ENCODE peak calls at places on chromosomes 16 and 17, in eight cellular contexts. V, R, D, L, P, F, Z and O are unnamed samples.
A peak's percentile ranks its signal among the peaks of the same experiment; 100 is the strongest.

GRCh38 chr17:63700528-63701441 is 860 bp upstream of the LIMD2 start:
- DNase-seq in V (peak; percentile 69), R (no peak), D (peak; percentile 72), L (peak; percentile 25), P (peak; percentile 69), F (peak; percentile 54), Z (no peak), O (peak; percentile 94)

GRCh38 chr16:88839026-88839529 is 17.7 kb downstream of the GALNS start:
- DNase-seq in V (no peak), R (no peak), D (no peak), L (no peak), P (no peak), F (no peak), Z (no peak), O (no peak)

GRCh38 chr17:12591336-12591735 is 74.4 kb upstream of the MYOCD start:
- DNase-seq in V (no peak), R (no peak), D (no peak), L (peak; percentile 7), P (no peak), F (no peak), Z (no peak), O (no peak)

GRCh38 chr17:17913695-17914332 is 58.4 kb downstream of the TOM1L2 start:
- DNase-seq in V (peak; percentile 93), R (peak; percentile 73), D (peak; percentile 71), L (peak; percentile 82), P (peak; percentile 78), F (peak; percentile 87), Z (peak; percentile 80), O (peak; percentile 87)

GRCh38 chr16:56263711-56264608 is 72.7 kb downstream of the GNAO1 start:
- DNase-seq in V (no peak), R (no peak), D (peak; percentile 70), L (no peak), P (peak; percentile 91), F (no peak), Z (no peak), O (no peak)

GRCh38 chr17:31571124-31571892 is 179.8 kb downstream of the RAB11FIP4 start:
- DNase-seq in V (peak; percentile 92), R (peak; percentile 91), D (peak; percentile 94), L (peak; percentile 96), P (no peak), F (peak; percentile 96), Z (peak; percentile 100), O (peak; percentile 94)

GRCh38 chr16:14345512-14346115 is 274.5 kb downstream of the MRTFB start:
- DNase-seq in V (no peak), R (no peak), D (no peak), L (no peak), P (no peak), F (no peak), Z (no peak), O (no peak)

GRCh38 chr16:20301840-20302239 is 25.5 kb downstream of the GP2 start:
- DNase-seq in V (no peak), R (no peak), D (no peak), L (no peak), P (no peak), F (no peak), Z (no peak), O (no peak)

GRCh38 chr16:57735755-57736418 is at the start of gene KATNB1:
- DNase-seq in V (no peak), R (no peak), D (no peak), L (no peak), P (peak; percentile 39), F (peak; percentile 17), Z (no peak), O (no peak)

GRCh38 chr17:49397586-49397985 is 17.1 kb downstream of the PHB1 start:
- DNase-seq in V (no peak), R (no peak), D (no peak), L (no peak), P (no peak), F (no peak), Z (no peak), O (peak; percentile 68)

GRCh38 chr17:12624221-12624620 is 41.5 kb upstream of the MYOCD start:
- DNase-seq in V (no peak), R (no peak), D (no peak), L (peak; percentile 87), P (no peak), F (no peak), Z (no peak), O (no peak)

GRCh38 chr17:59837362-59838195 is 55.2 kb downstream of the TUBD1 start:
- DNase-seq in V (peak; percentile 79), R (peak; percentile 99), D (peak; percentile 82), L (peak; percentile 99), P (no peak), F (peak; percentile 100), Z (peak; percentile 100), O (no peak)

GRCh38 chr17:57006040-57006439 is 28.1 kb downstream of the SCPEP1 start:
- DNase-seq in V (no peak), R (no peak), D (no peak), L (no peak), P (no peak), F (no peak), Z (no peak), O (no peak)

GRCh38 chr16:82507271-82507670 is 119.5 kb upstream of the CDH13 start:
- DNase-seq in V (no peak), R (no peak), D (no peak), L (no peak), P (no peak), F (no peak), Z (no peak), O (no peak)

GRCh38 chr17:49696233-49696761 is 11.5 kb downstream of the SLC35B1 start:
- DNase-seq in V (no peak), R (no peak), D (no peak), L (no peak), P (no peak), F (no peak), Z (no peak), O (no peak)

GRCh38 chr16:4694664-4695451 is 1.5 kb downstream of the NUDT16L1 start:
- DNase-seq in V (peak; percentile 51), R (no peak), D (no peak), L (no peak), P (no peak), F (peak; percentile 16), Z (peak; percentile 9), O (peak; percentile 85)

GRCh38 chr16:56300901-56301351 is 109.6 kb downstream of the GNAO1 start:
- DNase-seq in V (no peak), R (no peak), D (no peak), L (no peak), P (no peak), F (peak; percentile 53), Z (peak; percentile 27), O (no peak)

GRCh38 chr17:64273006-64273405 is 9.9 kb upstream of the TEX2 start:
- DNase-seq in V (no peak), R (no peak), D (no peak), L (no peak), P (no peak), F (no peak), Z (no peak), O (no peak)

GRCh38 chr16:27243725-27244362 is 24.7 kb downstream of the NSMCE1 start:
- DNase-seq in V (no peak), R (no peak), D (peak; percentile 55), L (no peak), P (no peak), F (no peak), Z (no peak), O (peak; percentile 50)

GRCh38 chr16:525520-526180 is 1.9 kb upstream of the CAPN15 start:
- DNase-seq in V (peak; percentile 76), R (peak; percentile 50), D (no peak), L (peak; percentile 49), P (no peak), F (peak; percentile 82), Z (peak; percentile 77), O (no peak)

GRCh38 chr17:43524945-43525575 is 21.1 kb downstream of the ETV4 start:
- DNase-seq in V (no peak), R (no peak), D (no peak), L (no peak), P (no peak), F (peak; percentile 21), Z (peak; percentile 30), O (no peak)

GRCh38 chr16:1535391-1536291 is 2.2 kb downstream of the TMEM204 start:
- DNase-seq in V (no peak), R (no peak), D (no peak), L (no peak), P (no peak), F (peak; percentile 13), Z (peak; percentile 45), O (no peak)

GRCh38 chr16:10881479-10882030 is 4.6 kb downstream of the CIITA start:
- DNase-seq in V (no peak), R (no peak), D (no peak), L (no peak), P (no peak), F (no peak), Z (no peak), O (peak; percentile 13)

GRCh38 chr17:37422971-37423625 is 16.4 kb downstream of the TADA2A start:
- DNase-seq in V (no peak), R (no peak), D (no peak), L (no peak), P (no peak), F (no peak), Z (no peak), O (no peak)

GRCh38 chr17:76405967-76406647 is 21.7 kb downstream of the SPHK1 start:
- DNase-seq in V (no peak), R (no peak), D (peak; percentile 67), L (no peak), P (no peak), F (no peak), Z (no peak), O (peak; percentile 84)

GRCh38 chr17:46212634-46213435 is 19.6 kb upstream of the KANSL1 start:
- DNase-seq in V (peak; percentile 91), R (peak; percentile 54), D (peak; percentile 70), L (peak; percentile 32), P (peak; percentile 76), F (peak; percentile 87), Z (peak; percentile 88), O (no peak)

GRCh38 chr16:14111713-14112538 is 40.8 kb downstream of the MRTFB start:
- DNase-seq in V (no peak), R (no peak), D (peak; percentile 65), L (no peak), P (no peak), F (peak; percentile 11), Z (peak; percentile 16), O (no peak)

GRCh38 chr16:47732806-47733150 is 271.6 kb downstream of the PHKB start:
- DNase-seq in V (peak; percentile 73), R (peak; percentile 94), D (no peak), L (peak; percentile 89), P (no peak), F (peak; percentile 90), Z (peak; percentile 91), O (no peak)

GRCh38 chr17:4175921-4176802 is 33.2 kb downstream of the CYB5D2 start:
- DNase-seq in V (no peak), R (no peak), D (no peak), L (no peak), P (no peak), F (no peak), Z (no peak), O (peak; percentile 47)

GRCh38 chr16:7397901-7398300 is 65.3 kb downstream of the RBFOX1 start:
- DNase-seq in V (no peak), R (no peak), D (no peak), L (peak; percentile 64), P (no peak), F (peak; percentile 84), Z (no peak), O (no peak)

GRCh38 chr16:26995522-26995921 is 71.2 kb upstream of the C16orf82 start:
- DNase-seq in V (no peak), R (no peak), D (no peak), L (no peak), P (no peak), F (no peak), Z (no peak), O (no peak)

GRCh38 chr17:38511126-38512108 is 83.2 kb downstream of the ARHGAP23 start:
- DNase-seq in V (peak; percentile 90), R (no peak), D (no peak), L (peak; percentile 31), P (no peak), F (peak; percentile 76), Z (peak; percentile 54), O (no peak)